ENCODE peak calls at places on chromosomes 11 and 22, in seven cellular contexts. T, Q, X, V, P, I and K are unnamed samples.

GRCh38 chr22:46068176-46068907 is 82.0 kb upstream of the PPARA start:
- DNase-seq in T (no peak), Q (no peak), X (no peak), V (no peak), P (no peak), I (no peak), K (no peak)

GRCh38 chr11:34180045-34180813 is 74.8 kb downstream of the NAT10 start:
- DNase-seq in T (no peak), Q (no peak), X (no peak), V (no peak), P (no peak), I (no peak), K (no peak)

GRCh38 chr11:10651579-10652361 is 41.8 kb downstream of the IRAG1 start:
- DNase-seq in T (no peak), Q (peak; percentile 44), X (no peak), V (no peak), P (no peak), I (no peak), K (no peak)

GRCh38 chr11:78564037-78564888 is 10.4 kb downstream of the NARS2 start:
- DNase-seq in T (peak; percentile 41), Q (peak; percentile 51), X (no peak), V (no peak), P (peak; percentile 53), I (peak; percentile 23), K (peak; percentile 68)

GRCh38 chr22:36946436-36947158 is 33.2 kb downstream of the CSF2RB start:
- DNase-seq in T (no peak), Q (no peak), X (no peak), V (no peak), P (no peak), I (no peak), K (no peak)

GRCh38 chr11:95680169-95680929 is 109.2 kb downstream of the FAM76B start:
- DNase-seq in T (no peak), Q (no peak), X (no peak), V (no peak), P (no peak), I (no peak), K (peak; percentile 19)

GRCh38 chr22:23100124-23100801 is 29.9 kb downstream of the GNAZ start:
- DNase-seq in T (peak; percentile 62), Q (no peak), X (no peak), V (no peak), P (no peak), I (no peak), K (no peak)

GRCh38 chr22:30267382-30268302 is 991 bp upstream of the OSM start:
- DNase-seq in T (no peak), Q (no peak), X (no peak), V (peak; percentile 89), P (peak; percentile 76), I (no peak), K (no peak)

GRCh38 chr11:842370-843002 is at the start of the genes POLR2L and TSPAN4:
- DNase-seq in T (peak; percentile 93), Q (peak; percentile 74), X (peak; percentile 91), V (peak; percentile 97), P (peak; percentile 85), I (peak; percentile 91), K (peak; percentile 83)

GRCh38 chr11:65419773-65420481 is 2.7 kb upstream of the NEAT1 start:
- DNase-seq in T (peak; percentile 71), Q (peak; percentile 77), X (peak; percentile 95), V (peak; percentile 94), P (peak; percentile 85), I (peak; percentile 94), K (peak; percentile 98)

GRCh38 chr11:2590951-2591754 is 108.6 kb downstream of the KCNQ1OT1 start:
- DNase-seq in T (peak; percentile 4), Q (no peak), X (no peak), V (no peak), P (no peak), I (no peak), K (no peak)

GRCh38 chr11:96760815-96761214 is 371.0 kb downstream of the JRKL start:
- DNase-seq in T (no peak), Q (no peak), X (no peak), V (no peak), P (no peak), I (no peak), K (no peak)

GRCh38 chr22:24284747-24285203 is 14.1 kb downstream of the SPECC1L start:
- DNase-seq in T (peak; percentile 58), Q (peak; percentile 70), X (no peak), V (no peak), P (no peak), I (no peak), K (no peak)

GRCh38 chr22:42451499-42452145 is 19.4 kb upstream of the NFAM1 start:
- DNase-seq in T (no peak), Q (no peak), X (no peak), V (no peak), P (no peak), I (no peak), K (no peak)
- TF ChIP-seq POLR2AphosphoS5 in T (no peak), Q (no peak), X (no peak), V (no peak), P (no peak), I (no peak), K (no peak)

GRCh38 chr11:7904910-7905309 is 26.2 kb downstream of the OR10A6 start:
- DNase-seq in T (no peak), Q (no peak), X (no peak), V (no peak), P (no peak), I (no peak), K (no peak)
- TF ChIP-seq POLR2AphosphoS5 in T (no peak), Q (no peak), X (no peak), V (no peak), P (no peak), I (no peak), K (no peak)

GRCh38 chr11:72007089-72007476 is 8.4 kb downstream of the IL18BP start:
- DNase-seq in T (no peak), Q (no peak), X (no peak), V (no peak), P (no peak), I (no peak), K (no peak)

GRCh38 chr11:72003776-72004171 is 5.1 kb downstream of the IL18BP start:
- DNase-seq in T (no peak), Q (no peak), X (no peak), V (no peak), P (no peak), I (no peak), K (no peak)

GRCh38 chr11:72004515-72005346 is 6.0 kb downstream of the IL18BP start:
- DNase-seq in T (no peak), Q (no peak), X (no peak), V (no peak), P (no peak), I (no peak), K (no peak)

GRCh38 chr11:72006309-72007088 is 7.8 kb downstream of the IL18BP start:
- DNase-seq in T (no peak), Q (no peak), X (no peak), V (no peak), P (no peak), I (no peak), K (no peak)

GRCh38 chr11:72005347-72006260 is 6.9 kb downstream of the IL18BP start:
- DNase-seq in T (no peak), Q (no peak), X (no peak), V (no peak), P (no peak), I (no peak), K (no peak)
- TF ChIP-seq POLR2AphosphoS5 in T (peak; percentile 10), Q (peak; percentile 31), X (no peak), V (no peak), P (no peak), I (peak; percentile 15), K (no peak)

GRCh38 chr11:107545101-107545514 is 20.4 kb downstream of the ALKBH8 start:
- DNase-seq in T (no peak), Q (peak; percentile 76), X (no peak), V (no peak), P (no peak), I (no peak), K (no peak)

GRCh38 chr11:107549253-107549953 is 16.1 kb downstream of the ALKBH8 start:
- DNase-seq in T (peak; percentile 41), Q (no peak), X (no peak), V (no peak), P (peak; percentile 24), I (no peak), K (no peak)

GRCh38 chr11:107549954-107550285 is 15.6 kb downstream of the ALKBH8 start:
- DNase-seq in T (no peak), Q (no peak), X (no peak), V (no peak), P (no peak), I (no peak), K (no peak)

DNA sequence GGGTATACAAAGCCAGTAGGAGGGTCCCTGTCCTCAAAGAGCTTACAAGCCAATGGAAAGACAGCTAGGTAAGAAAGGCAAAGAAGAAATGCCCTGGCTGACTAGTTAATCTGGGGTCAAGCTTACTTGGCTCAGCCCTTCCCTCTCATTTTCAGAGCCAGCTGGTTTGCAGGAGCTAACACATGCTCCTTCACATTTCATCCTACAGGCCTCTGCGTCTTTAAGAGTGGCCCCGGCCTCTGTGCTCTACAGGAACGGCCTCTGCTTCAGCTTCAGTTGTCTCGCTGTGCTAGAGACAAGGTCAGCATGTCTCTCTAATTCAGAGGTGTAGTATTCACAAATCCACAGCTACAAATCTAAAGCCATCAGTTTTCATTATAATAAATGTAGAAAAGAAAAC is 15.2 kb downstream of the ALKBH8 start:
- DNase-seq in T (no peak), Q (no peak), X (no peak), V (no peak), P (no peak), I (no peak), K (no peak)
- TF ChIP-seq POLR2AphosphoS5 in T (no peak), Q (no peak), X (no peak), V (no peak), P (no peak), I (no peak), K (no peak)

DNA sequence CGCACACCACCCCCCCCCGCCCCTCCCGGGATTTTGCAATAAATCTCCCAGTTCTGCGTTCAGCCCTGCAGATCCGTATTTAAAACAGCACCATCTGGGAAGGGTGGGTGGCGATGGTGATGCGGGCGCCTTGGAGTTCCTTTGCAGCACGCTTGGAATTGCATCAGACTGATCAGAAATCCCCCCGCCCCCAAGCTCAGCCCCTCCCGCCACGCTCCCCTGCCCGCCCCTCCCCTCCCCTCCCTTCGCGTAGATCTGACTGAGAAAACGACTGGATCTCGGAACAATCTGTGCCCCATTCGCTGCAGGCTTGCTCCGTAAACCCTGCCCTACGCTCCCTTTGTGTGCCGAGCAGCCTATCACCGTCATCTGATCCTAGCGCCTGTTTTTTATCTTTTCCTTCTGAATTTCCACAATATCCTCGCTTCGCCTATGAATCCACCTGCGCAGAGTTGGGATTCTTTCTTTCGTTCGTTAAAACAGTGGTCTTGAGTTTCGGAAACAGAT is 18.1 kb upstream of the BDNF start:
- DNase-seq in T (no peak), Q (peak; percentile 73), X (no peak), V (no peak), P (no peak), I (peak; percentile 9), K (no peak)
- TF ChIP-seq POLR2AphosphoS5 in T (no peak), Q (peak; percentile 63), X (no peak), V (no peak), P (no peak), I (no peak), K (no peak)

DNA sequence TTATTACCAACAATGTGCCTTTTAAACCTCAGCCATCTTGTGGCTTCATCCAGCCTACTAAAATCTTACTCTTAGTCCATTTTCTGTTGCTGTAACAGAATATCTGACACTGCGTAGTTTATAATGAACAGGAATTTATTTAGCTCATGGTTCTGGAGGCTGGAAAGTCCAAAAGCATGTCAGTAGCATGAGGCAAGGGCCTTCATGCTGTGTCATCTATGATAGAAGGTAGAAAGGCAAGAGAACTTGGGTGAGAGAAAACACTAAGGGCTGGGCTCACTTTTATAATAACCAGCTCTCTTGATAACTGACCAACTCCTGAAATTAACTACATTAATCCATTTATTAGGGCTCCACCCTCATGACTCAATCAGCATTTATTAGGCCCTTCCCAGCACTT is 13.5 kb downstream of the BTBD10 start:
- DNase-seq in T (no peak), Q (no peak), X (no peak), V (no peak), P (no peak), I (no peak), K (no peak)
- TF ChIP-seq POLR2AphosphoS5 in T (no peak), Q (no peak), X (no peak), V (no peak), P (no peak), I (no peak), K (no peak)